ENCODE peak calls at places on chromosome 10, in six cellular contexts. W is GM23248, S is OCI-LY7, Z is neural progenitor cell, L is hepatocyte, V is HCT116. I is an unnamed sample.

GRCh38 chr10:118978316-118978997 is 51.1 kb upstream of the NANOS1 start:
- DNase-seq in L (no peak), V (no peak), W (no peak), Z (no peak), S (no peak), I (no peak)

GRCh38 chr10:119611433-119611832 is 14.7 kb upstream of the TIAL1 start:
- DNase-seq in V (no peak), L (no peak), W (no peak), Z (no peak), S (no peak), I (no peak)

GRCh38 chr10:21572578-21572977 is 38.5 kb downstream of the MLLT10 start:
- DNase-seq in S (no peak), W (peak), L (no peak), V (no peak), Z (no peak), I (no peak)

GRCh38 chr10:1198453-1199344 is 142.5 kb downstream of the WDR37 start:
- DNase-seq in Z (peak), V (no peak), W (no peak), L (no peak), S (no peak), I (no peak)

GRCh38 chr10:105691811-105692210 is 1050.7 kb downstream of the SORCS3 start:
- DNase-seq in S (peak), Z (peak), L (peak), V (peak), W (no peak), I (peak)

GRCh38 chr10:133163889-133164815 is 4.1 kb downstream of the KNDC1 start:
- DNase-seq in W (no peak), V (no peak), L (no peak), Z (no peak), S (no peak), I (no peak)

GRCh38 chr10:11539191-11539868 is 72.1 kb downstream of the USP6NL start:
- DNase-seq in L (no peak), S (no peak), Z (no peak), W (peak), V (peak), I (no peak)

GRCh38 chr10:102230861-102231356 is 4.8 kb downstream of the ELOVL3 start:
- DNase-seq in W (peak), S (no peak), V (peak), L (peak), Z (peak), I (peak)

GRCh38 chr10:2210083-2210482 is 472.8 kb upstream of the ADARB2 start:
- DNase-seq in L (peak), V (no peak), W (no peak), Z (no peak), S (no peak), I (no peak)

GRCh38 chr10:22552888-22553378 is 161.4 kb downstream of the PIP4K2A start:
- DNase-seq in V (no peak), S (no peak), Z (peak), W (peak), L (peak), I (no peak)

GRCh38 chr10:12675171-12675570 is 325.8 kb downstream of the CAMK1D start:
- DNase-seq in S (no peak), Z (no peak), L (no peak), W (no peak), V (no peak), I (no peak)

GRCh38 chr10:102935510-102935909 is 17.4 kb downstream of the CNNM2 start:
- DNase-seq in W (no peak), L (no peak), S (no peak), Z (no peak), V (no peak), I (no peak)

GRCh38 chr10:12344375-12345110 is 4.8 kb upstream of the CAMK1D start:
- DNase-seq in W (no peak), V (no peak), L (no peak), S (no peak), Z (no peak), I (peak)

GRCh38 chr10:64086083-64086772 is 565.0 kb downstream of the REEP3 start:
- DNase-seq in S (no peak), V (no peak), Z (no peak), W (no peak), L (no peak), I (no peak)

GRCh38 chr10:97685395-97685958 is 1.6 kb downstream of the AVPI1 start:
- DNase-seq in L (no peak), Z (peak), W (peak), S (no peak), V (peak), I (no peak)

GRCh38 chr10:111439034-111439842 is 362.4 kb downstream of the ADRA2A start:
- DNase-seq in V (no peak), L (no peak), W (peak), Z (no peak), S (no peak), I (no peak)

GRCh38 chr10:104391150-104391968 is 37.7 kb downstream of the CFAP58 start:
- DNase-seq in V (peak), S (no peak), L (peak), Z (no peak), W (peak), I (no peak)
- H3K4me2 ChIP-seq in V (peak), S (no peak), L (peak), Z (no peak), W (no peak), I (no peak)

DNA sequence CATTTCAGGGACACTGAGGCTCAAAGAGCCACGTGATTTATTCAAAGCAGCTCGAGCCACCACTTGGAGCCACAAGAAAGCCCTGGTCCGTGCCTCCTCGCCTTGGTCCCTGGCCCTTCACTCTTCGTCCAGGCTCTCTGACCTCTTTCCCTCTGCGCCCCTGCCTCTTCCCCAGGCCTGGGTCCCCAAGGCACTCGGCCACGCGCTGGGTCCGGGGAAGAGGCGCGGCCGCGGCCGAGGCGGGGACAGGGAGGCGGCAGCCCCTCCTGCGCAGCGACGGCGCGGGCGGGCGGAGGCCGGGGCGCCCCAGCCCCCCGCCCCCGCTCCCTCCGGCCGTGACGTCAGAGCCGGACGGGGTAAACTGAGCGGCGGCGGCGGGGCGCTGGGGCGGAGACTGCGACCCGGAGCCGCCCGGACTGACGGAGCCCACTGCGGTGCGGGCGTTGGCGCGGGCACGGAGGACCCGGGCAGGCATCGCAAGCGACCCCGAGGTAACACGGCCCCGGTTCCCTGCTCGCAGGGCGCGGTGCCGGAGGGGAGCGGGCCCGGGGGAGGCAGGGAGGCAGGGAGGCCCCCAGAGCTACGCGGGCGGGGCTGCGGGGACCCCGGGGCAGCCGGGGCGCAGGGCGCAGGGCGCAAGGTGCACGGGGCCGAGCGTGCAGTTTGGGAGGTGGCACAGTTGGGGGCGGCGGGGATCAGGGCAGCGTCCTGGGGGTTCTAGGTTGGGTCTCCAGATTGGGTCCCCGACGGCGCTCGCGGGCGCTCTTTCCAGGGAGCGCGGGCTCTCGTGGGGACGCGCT is at the start of gene SLC18A2:
- DNase-seq in Z (peak), S (no peak), V (no peak), L (no peak), W (no peak), I (no peak)
- H3K4me2 ChIP-seq in Z (peak), S (no peak), V (no peak), L (peak), W (peak), I (no peak)

GRCh38 chr10:18504161-18504560 is 147.2 kb downstream of the NSUN6 start:
- DNase-seq in S (no peak), W (no peak), Z (no peak), L (no peak), V (no peak), I (no peak)

GRCh38 chr10:18501610-18502009 is 149.8 kb downstream of the NSUN6 start:
- DNase-seq in L (no peak), Z (no peak), V (no peak), W (no peak), S (no peak), I (peak)

GRCh38 chr10:18500576-18500975 is 150.8 kb downstream of the NSUN6 start:
- DNase-seq in W (no peak), L (no peak), V (no peak), S (no peak), Z (no peak), I (no peak)

GRCh38 chr10:18497955-18498354 is 153.4 kb downstream of the NSUN6 start:
- DNase-seq in L (no peak), W (no peak), Z (peak), V (no peak), S (no peak), I (no peak)

GRCh38 chr10:18501198-18501597 is 150.2 kb downstream of the NSUN6 start:
- DNase-seq in W (peak), L (no peak), S (no peak), V (no peak), Z (no peak), I (peak)
- H3K4me2 ChIP-seq in W (peak), L (no peak), S (no peak), V (no peak), Z (no peak), I (peak)

DNA sequence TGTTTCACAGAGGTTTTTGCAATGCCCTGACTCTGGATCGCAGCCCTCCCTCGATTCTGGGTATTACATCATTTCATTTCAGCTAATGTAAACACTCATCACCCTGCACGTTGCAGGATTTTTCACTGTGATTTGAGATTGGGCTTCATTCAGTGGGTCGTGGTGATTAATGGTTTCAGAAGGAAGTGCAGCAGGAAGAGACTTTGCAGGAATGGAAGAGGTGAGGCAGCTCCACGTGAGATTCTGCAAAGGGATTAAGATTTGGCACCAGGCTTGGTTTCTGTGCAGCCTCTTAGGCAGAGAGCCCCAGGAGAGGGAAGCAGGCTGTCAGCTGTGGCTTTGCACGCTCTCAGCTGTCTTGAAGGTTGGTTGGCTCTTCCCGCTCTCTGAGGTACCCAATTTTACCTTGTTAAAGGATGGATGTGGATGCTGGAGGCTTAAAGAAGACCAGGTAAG is 95.2 kb downstream of the PLCE1 start:
- DNase-seq in S (no peak), L (peak), V (no peak), W (peak), Z (peak), I (no peak)
- H3K4me2 ChIP-seq in S (no peak), L (peak), V (no peak), W (peak), Z (no peak), I (no peak)

GRCh38 chr10:28295346-28295745 is 7.5 kb downstream of the MPP7 start:
- DNase-seq in V (no peak), Z (no peak), L (no peak), S (no peak), W (peak), I (no peak)
- H3K4me2 ChIP-seq in V (no peak), Z (no peak), L (no peak), S (peak), W (no peak), I (no peak)